ENCODE peak calls at places on chromosomes 11 and 22, in seven cellular contexts. M is aorta; K is cardiac muscle cell; O is HCT116; F is adrenal gland; W is fibroblast of lung; E is effector memory CD4-positive, alpha-beta T cell. B is an unnamed sample.

GRCh38 chr11:35163707-35164496 is 24.9 kb downstream of the CD44 start:
- DNase-seq in F (no peak), O (no peak), E (no peak), W (no peak), K (no peak), M (no peak), B (peak; percentile 37)

GRCh38 chr11:34570584-34570983 is 50.3 kb upstream of the EHF start:
- DNase-seq in K (no peak), W (peak; percentile 80), F (no peak), M (no peak), E (no peak), O (no peak), B (no peak)

GRCh38 chr22:17772963-17773605 is 1.2 kb downstream of the BID start:
- DNase-seq in E (no peak), K (peak; percentile 37), O (no peak), F (peak; percentile 46), M (no peak), W (peak; percentile 62), B (no peak)

GRCh38 chr11:40444151-40444550 is 1015.3 kb downstream of the LRRC4C start:
- DNase-seq in E (no peak), F (no peak), O (no peak), M (no peak), W (no peak), K (no peak), B (no peak)

GRCh38 chr22:23244690-23245044 is 64.4 kb downstream of the BCR start:
- DNase-seq in K (no peak), M (no peak), W (no peak), O (no peak), F (no peak), E (no peak), B (no peak)

GRCh38 chr11:84564180-84564866 is 1062.8 kb downstream of the DLG2 start:
- DNase-seq in F (peak; percentile 59), E (no peak), W (peak; percentile 29), M (peak; percentile 64), O (peak; percentile 38), K (peak; percentile 61), B (no peak)

GRCh38 chr11:43942651-43943356 is 367 bp downstream of the C11orf96 start:
- DNase-seq in O (no peak), M (peak; percentile 80), W (peak; percentile 54), E (no peak), F (peak; percentile 52), K (peak; percentile 52), B (no peak)

GRCh38 chr11:111417011-111417765 is 38.1 kb upstream of the POU2AF1 start:
- DNase-seq in E (no peak), O (no peak), K (no peak), M (no peak), W (no peak), F (no peak), B (no peak)

GRCh38 chr11:119340335-119341221 is at the start of gene C1QTNF5:
- DNase-seq in W (peak; percentile 71), E (no peak), K (peak; percentile 93), M (peak; percentile 94), O (no peak), F (peak; percentile 70), B (no peak)

GRCh38 chr11:19101803-19102520 is 15.0 kb upstream of the ZDHHC13 start:
- DNase-seq in W (peak; percentile 27), E (no peak), M (no peak), K (no peak), F (no peak), O (no peak), B (no peak)

GRCh38 chr11:44332665-44333064 is 22.7 kb upstream of the ALX4 start:
- DNase-seq in F (no peak), M (no peak), W (no peak), E (no peak), O (no peak), K (no peak), B (no peak)

GRCh38 chr11:69640995-69641581 is at the start of gene CCND1:
- DNase-seq in F (peak; percentile 83), K (peak; percentile 91), E (no peak), W (peak; percentile 91), O (peak; percentile 85), M (peak; percentile 89), B (no peak)

GRCh38 chr11:118437736-118438125 is 1.4 kb downstream of the KMT2A start:
- DNase-seq in M (no peak), K (no peak), W (peak; percentile 15), O (no peak), F (peak; percentile 54), E (peak; percentile 5), B (no peak)

GRCh38 chr11:92070026-92070889 is 154.4 kb upstream of the FAT3 start:
- DNase-seq in K (peak; percentile 15), W (peak; percentile 3), E (no peak), O (no peak), M (no peak), F (no peak), B (no peak)

GRCh38 chr11:19978668-19979518 is 181.4 kb downstream of the DBX1 start:
- DNase-seq in K (peak; percentile 80), W (peak; percentile 88), O (peak; percentile 65), M (peak; percentile 82), F (no peak), E (no peak), B (no peak)

GRCh38 chr11:19077965-19078364 is 17.4 kb upstream of the MRGPRX2 start:
- DNase-seq in O (no peak), W (peak; percentile 6), K (no peak), M (no peak), E (no peak), F (no peak), B (no peak)

GRCh38 chr11:29458252-29458651 is 558.6 kb downstream of the KCNA4 start:
- DNase-seq in O (no peak), M (no peak), W (no peak), E (no peak), F (no peak), K (no peak), B (no peak)

GRCh38 chr11:73273246-73273890 is 1.2 kb downstream of the P2RY6 start:
- DNase-seq in E (no peak), W (no peak), F (peak; percentile 0), M (no peak), O (no peak), K (no peak), B (no peak)

GRCh38 chr11:73271936-73272679 is at the start of gene P2RY6:
- DNase-seq in W (peak; percentile 59), M (peak; percentile 74), K (peak; percentile 54), F (peak; percentile 65), O (no peak), E (no peak), B (no peak)

GRCh38 chr11:73274722-73275380 is 2.7 kb downstream of the P2RY6 start:
- DNase-seq in O (no peak), E (no peak), M (peak; percentile 67), K (no peak), F (no peak), W (no peak), B (no peak)

GRCh38 chr11:73270855-73271477 is 1.2 kb upstream of the P2RY6 start:
- DNase-seq in W (no peak), M (peak; percentile 61), E (no peak), O (no peak), K (no peak), F (no peak), B (no peak)

GRCh38 chr11:73272680-73273038 is 521 bp downstream of the P2RY6 start:
- DNase-seq in O (no peak), F (no peak), M (peak; percentile 41), W (no peak), E (no peak), K (no peak), B (no peak)
- H3K9me3 ChIP-seq in O (no peaks in the 10 kb centered on the region), F (no peaks in the 10 kb centered on the region), M (no peaks in the 10 kb centered on the region), W (no peaks in the 10 kb centered on the region), E (no peaks in the 10 kb centered on the region), K (no peaks in the 10 kb centered on the region), B (no peaks in the 10 kb centered on the region)

GRCh38 chr22:48577691-48578090 is 1250.0 kb downstream of the BRD1 start:
- DNase-seq in M (no peak), F (no peak), O (no peak), K (no peak), W (no peak), E (no peak), B (no peak)
- H3K9me3 ChIP-seq in M (no peaks in the 10 kb centered on the region), F (no peaks in the 10 kb centered on the region), O (no peaks in the 10 kb centered on the region), K (no peaks in the 10 kb centered on the region), W (no peaks in the 10 kb centered on the region), E (no peaks in the 10 kb centered on the region), B (no peaks in the 10 kb centered on the region)

DNA sequence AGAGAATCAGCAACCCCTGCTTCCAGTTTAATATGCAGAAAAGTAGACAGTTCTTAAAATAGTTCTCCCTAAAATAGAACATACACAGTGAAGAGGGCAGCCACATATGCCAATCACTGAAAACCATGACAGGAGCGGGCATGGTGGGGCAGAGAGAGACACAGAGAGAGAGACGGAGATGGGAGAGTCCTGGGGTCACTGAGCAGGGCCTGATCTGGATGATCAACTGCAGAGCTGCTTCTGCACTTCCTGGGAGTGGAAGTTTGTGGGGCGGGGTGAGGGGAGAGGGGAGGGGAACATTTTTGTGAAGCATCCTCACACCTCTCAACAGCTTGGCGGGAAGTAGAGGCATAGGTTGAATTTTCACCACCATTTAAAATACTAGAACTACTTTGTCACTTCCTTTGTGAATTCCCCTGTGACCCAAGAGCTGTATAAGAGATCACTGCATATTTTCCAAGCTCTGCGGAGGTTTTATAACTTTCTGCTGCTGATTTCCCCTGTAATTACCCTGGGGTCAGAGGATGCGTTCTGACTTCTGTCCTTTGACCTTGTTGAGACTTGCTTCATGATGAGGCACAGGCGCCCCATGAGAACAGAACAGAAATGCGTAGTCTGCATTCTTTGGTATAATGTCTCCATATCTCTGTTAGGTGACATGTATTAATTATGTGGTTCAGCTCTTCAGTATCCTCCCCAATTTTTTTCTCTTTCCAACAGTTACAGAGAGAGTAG is 419.4 kb downstream of the BRD1 start:
- DNase-seq in W (no peak), M (no peak), E (no peak), F (no peak), K (no peak), O (no peak), B (no peak)
- H3K9me3 ChIP-seq in W (no peaks in the 10 kb centered on the region), M (peaks cover 3% of the 10 kb centered on the region), E (no peaks in the 10 kb centered on the region), F (no peaks in the 10 kb centered on the region), K (no peaks in the 10 kb centered on the region), O (no peaks in the 10 kb centered on the region), B (no peaks in the 10 kb centered on the region)

GRCh38 chr22:22069450-22070370 is 87.1 kb upstream of the TOP3B start:
- DNase-seq in W (no peak), E (no peak), O (no peak), F (no peak), M (no peak), K (no peak), B (no peak)

GRCh38 chr22:22068025-22068424 is 85.4 kb upstream of the TOP3B start:
- DNase-seq in M (no peak), K (no peak), W (no peak), F (no peak), E (no peak), O (no peak), B (no peak)

GRCh38 chr22:22064580-22064979 is 82.0 kb upstream of the TOP3B start:
- DNase-seq in M (no peak), K (no peak), O (no peak), E (no peak), W (no peak), F (no peak), B (no peak)

GRCh38 chr22:22068657-22069056 is 86.1 kb upstream of the TOP3B start:
- DNase-seq in K (no peak), F (no peak), W (no peak), O (no peak), E (no peak), M (no peak), B (no peak)

GRCh38 chr22:22067192-22067591 is 84.6 kb upstream of the TOP3B start:
- DNase-seq in E (no peak), M (no peak), O (no peak), W (no peak), F (no peak), K (no peak), B (no peak)
- H3K9me3 ChIP-seq in E (no peaks in the 10 kb centered on the region), M (no peaks in the 10 kb centered on the region), O (no peaks in the 10 kb centered on the region), W (no peaks in the 10 kb centered on the region), F (no peaks in the 10 kb centered on the region), K (no peaks in the 10 kb centered on the region), B (no peaks in the 10 kb centered on the region)

B was measured in T-helper 17 cell.